ENCODE peak calls at places on chromosomes 4 and X, in five cellular contexts. E, U, N, R and J are unnamed samples.

GRCh38 chr4:34258176-34258575 is 1986.1 kb downstream of the ARAP2 start:
- DNase-seq in E (no peak), U (no peak), N (peak), R (no peak), J (no peak)

GRCh38 chrX:15336023-15336413 is 695 bp upstream of the PIGA start:
- DNase-seq in E (peak), U (peak), N (peak), R (peak), J (no peak)

GRCh38 chrX:79153348-79153747 is 8.9 kb downstream of the GPR174 start:
- DNase-seq in E (no peak), U (no peak), N (no peak), R (no peak), J (no peak)

GRCh38 chr4:111641813-111642579 is 503.3 kb upstream of the FAM241A start:
- DNase-seq in E (peak), U (peak), N (peak), R (peak), J (peak)

GRCh38 chr4:165540206-165540865 is 161.5 kb downstream of the CPE start:
- DNase-seq in E (no peak), U (no peak), N (no peak), R (no peak), J (no peak)

GRCh38 chr4:185344743-185345538 is 50.8 kb downstream of the LRP2BP start:
- DNase-seq in E (peak), U (no peak), N (no peak), R (no peak), J (peak)

GRCh38 chr4:24991015-24991414 is 39.7 kb downstream of the LGI2 start:
- DNase-seq in E (no peak), U (no peak), N (peak), R (no peak), J (no peak)

GRCh38 chrX:19563327-19563726 is 48.0 kb upstream of the MAP3K15 start:
- DNase-seq in E (no peak), U (peak), N (no peak), R (no peak), J (no peak)

GRCh38 chr4:158538176-158538575 is 16.5 kb downstream of the RXFP1 start:
- DNase-seq in E (no peak), U (no peak), N (peak), R (no peak), J (no peak)

GRCh38 chr4:126106658-126107057 is 791.9 kb downstream of the FAT4 start:
- DNase-seq in E (no peak), U (peak), N (no peak), R (no peak), J (no peak)

GRCh38 chrX:126551725-126552312 is 795 bp downstream of the DCAF12L1 start:
- DNase-seq in E (no peak), U (no peak), N (no peak), R (no peak), J (no peak)

GRCh38 chr4:163085085-163085484 is 81.6 kb downstream of the NAF1 start:
- DNase-seq in E (no peak), U (peak), N (no peak), R (no peak), J (no peak)

GRCh38 chr4:6513678-6514077 is 41.3 kb upstream of the PPP2R2C start:
- DNase-seq in E (no peak), U (no peak), N (no peak), R (no peak), J (no peak)

GRCh38 chr4:7075962-7076693 is 8.3 kb upstream of the GRPEL1 start:
- DNase-seq in E (no peak), U (no peak), N (no peak), R (no peak), J (no peak)

GRCh38 chr4:7067523-7068278 is at the start of gene GRPEL1:
- DNase-seq in E (peak), U (peak), N (peak), R (peak), J (peak)

GRCh38 chr4:170009291-170009690 is 16.9 kb downstream of the MFAP3L start:
- DNase-seq in E (no peak), U (no peak), N (no peak), R (no peak), J (no peak)

GRCh38 chr4:13980317-13980716 is 352.8 kb upstream of the BOD1L1 start:
- DNase-seq in E (no peak), U (peak), N (peak), R (no peak), J (no peak)

GRCh38 chr4:22454216-22454838 is 61.5 kb downstream of the ADGRA3 start:
- DNase-seq in E (no peak), U (no peak), N (no peak), R (no peak), J (no peak)

GRCh38 chr4:77473509-77473908 is 132.1 kb upstream of the CXCL13 start:
- DNase-seq in E (no peak), U (peak), N (no peak), R (no peak), J (peak)

GRCh38 chr4:173413043-173413442 is 14.1 kb upstream of the SCRG1 start:
- DNase-seq in E (no peak), U (peak), N (peak), R (no peak), J (no peak)

GRCh38 chrX:20515841-20516461 is 249.2 kb upstream of the RPS6KA3 start:
- DNase-seq in E (peak), U (peak), N (peak), R (no peak), J (peak)